ENCODE peak calls at places on chromosomes 5 and 9, in ten cellular contexts. W, B, N, T, A, S, F, C, H and L are unnamed samples.
A peak's percentile ranks its signal among the peaks of the same experiment; 100 is the strongest.

GRCh38 chr5:134509308-134510040 is 16.0 kb upstream of the JADE2 start:
- DNase-seq in W (no peak), B (no peak), N (peak; percentile 42), T (no peak), A (no peak), S (no peak), F (peak; percentile 20), C (peak; percentile 64), H (peak; percentile 60), L (no peak)

GRCh38 chr5:177336112-177336511 is 15.4 kb downstream of the LMAN2 start:
- DNase-seq in W (no peak), B (no peak), N (no peak), T (no peak), A (no peak), S (no peak), F (no peak), C (no peak), H (no peak), L (no peak)

GRCh38 chr5:23820764-23821471 is 313.5 kb downstream of the PRDM9 start:
- DNase-seq in W (no peak), B (no peak), N (peak; percentile 62), T (no peak), A (no peak), S (no peak), F (peak; percentile 1), C (no peak), H (peak; percentile 19), L (no peak)

GRCh38 chr9:126226991-126227937 is 99.4 kb upstream of the MVB12B start:
- DNase-seq in W (no peak), B (no peak), N (no peak), T (no peak), A (no peak), S (no peak), F (no peak), C (no peak), H (no peak), L (no peak)

GRCh38 chr9:124840300-124840833 is 12.9 kb upstream of the WDR38 start:
- DNase-seq in W (no peak), B (no peak), N (peak; percentile 9), T (no peak), A (peak; percentile 61), S (no peak), F (no peak), C (peak; percentile 66), H (no peak), L (no peak)

GRCh38 chr5:173669483-173669882 is 53.0 kb upstream of the BOD1 start:
- DNase-seq in W (no peak), B (no peak), N (no peak), T (no peak), A (no peak), S (no peak), F (no peak), C (no peak), H (no peak), L (no peak)

GRCh38 chr9:19386469-19387044 is 6.5 kb upstream of the RPS6 start:
- DNase-seq in W (no peak), B (no peak), N (no peak), T (no peak), A (no peak), S (no peak), F (peak; percentile 72), C (no peak), H (no peak), L (no peak)

GRCh38 chr5:53256746-53257145 is 147.2 kb upstream of the MOCS2 start:
- DNase-seq in W (no peak), B (peak; percentile 27), N (peak; percentile 28), T (no peak), A (no peak), S (no peak), F (peak; percentile 95), C (no peak), H (peak; percentile 34), L (no peak)

GRCh38 chr5:150163547-150164059 is 3.0 kb upstream of the CDX1 start:
- DNase-seq in W (peak; percentile 80), B (no peak), N (no peak), T (peak; percentile 80), A (peak; percentile 51), S (peak; percentile 81), F (peak; percentile 45), C (peak; percentile 82), H (no peak), L (peak; percentile 41)

GRCh38 chr9:116910201-116910600 is 223.1 kb downstream of the TRIM32 start:
- DNase-seq in W (no peak), B (no peak), N (no peak), T (no peak), A (no peak), S (no peak), F (no peak), C (no peak), H (no peak), L (no peak)
- TF ChIP-seq CTCF in W (no peak), B (peak; percentile 7), N (no peak), T (no peak), A (no peak), S (no peak), F (no peak), C (no peak), H (no peak), L (no peak)

GRCh38 chr5:160787247-160787646 is 64.8 kb downstream of the ATP10B start:
- DNase-seq in W (no peak), B (no peak), N (peak; percentile 56), T (no peak), A (peak; percentile 59), S (no peak), F (no peak), C (no peak), H (no peak), L (no peak)
- TF ChIP-seq CTCF in W (no peak), B (peak; percentile 25), N (peak; percentile 51), T (no peak), A (no peak), S (no peak), F (peak; percentile 30), C (no peak), H (peak; percentile 26), L (peak; percentile 53)

GRCh38 chr5:147234825-147235635 is at the start of gene STK32A:
- DNase-seq in W (peak; percentile 44), B (no peak), N (peak; percentile 76), T (peak; percentile 65), A (peak; percentile 88), S (peak; percentile 60), F (no peak), C (peak; percentile 43), H (no peak), L (peak; percentile 48)
- TF ChIP-seq CTCF in W (no peak), B (no peak), N (peak; percentile 23), T (no peak), A (no peak), S (no peak), F (no peak), C (no peak), H (no peak), L (no peak)

GRCh38 chr9:32579706-32580331 is 6.9 kb upstream of the NDUFB6 start:
- DNase-seq in W (peak; percentile 67), B (peak; percentile 2), N (peak; percentile 73), T (peak; percentile 48), A (peak; percentile 76), S (peak; percentile 66), F (peak; percentile 75), C (peak; percentile 59), H (peak; percentile 40), L (peak; percentile 76)

GRCh38 chr9:32578976-32579375 is 6.0 kb upstream of the NDUFB6 start:
- DNase-seq in W (no peak), B (no peak), N (no peak), T (no peak), A (no peak), S (no peak), F (no peak), C (no peak), H (no peak), L (no peak)

GRCh38 chr9:32584784-32585183 is 11.8 kb upstream of the NDUFB6 start:
- DNase-seq in W (no peak), B (no peak), N (no peak), T (no peak), A (no peak), S (no peak), F (peak; percentile 19), C (no peak), H (no peak), L (no peak)

GRCh38 chr9:32580631-32581300 is 7.8 kb upstream of the NDUFB6 start:
- DNase-seq in W (no peak), B (no peak), N (no peak), T (no peak), A (no peak), S (no peak), F (no peak), C (no peak), H (no peak), L (no peak)

DNA sequence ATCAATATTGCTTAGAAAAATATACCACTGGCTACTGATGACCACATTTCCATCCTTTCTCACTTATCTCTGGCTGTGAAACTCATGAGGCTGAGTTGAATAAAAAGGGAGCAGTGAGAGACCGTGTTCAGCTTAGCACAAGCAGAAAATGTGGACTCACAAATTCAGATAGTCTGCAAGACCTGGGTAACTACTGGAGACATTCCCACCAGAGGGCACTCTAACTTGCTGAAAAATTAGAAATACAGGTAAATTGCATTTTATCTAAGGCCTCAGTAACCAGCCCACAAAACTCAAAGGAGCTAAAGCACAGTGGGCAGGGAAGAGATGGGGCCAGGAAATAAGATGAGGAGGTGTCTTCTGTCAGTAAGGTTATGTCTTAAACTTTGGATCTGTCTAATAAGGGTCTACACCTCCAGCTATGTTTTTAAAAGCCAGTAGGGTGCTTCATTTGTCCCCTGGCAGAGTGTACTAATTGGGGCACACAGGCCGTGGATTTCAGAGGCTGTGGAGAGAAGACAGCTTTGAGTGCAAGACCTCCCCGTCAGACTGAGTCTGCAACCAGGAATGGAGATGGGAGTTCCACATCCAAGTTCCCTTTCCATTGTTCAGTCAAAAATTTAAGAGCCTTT is 8.7 kb upstream of the NDUFB6 start:
- DNase-seq in W (no peak), B (peak; percentile 29), N (peak; percentile 75), T (no peak), A (no peak), S (no peak), F (peak; percentile 83), C (no peak), H (peak; percentile 51), L (peak; percentile 37)
- TF ChIP-seq CTCF in W (peak; percentile 51), B (peak; percentile 75), N (peak; percentile 77), T (peak; percentile 39), A (no peak), S (peak; percentile 25), F (peak; percentile 71), C (peak; percentile 27), H (peak; percentile 83), L (peak; percentile 72)